ENCODE peak calls at places on chromosomes 16 and 17, in four cellular contexts. R is Peyer's patch, Y is thoracic aorta, T is fibroblast of pulmonary artery. P is an unnamed sample.

GRCh38 chr16:83470406-83470805 is 337.4 kb upstream of the HSBP1 start:
- DNase-seq in R (no peak), Y (no peak), T (peak; percentile 16), P (peak; percentile 39)

GRCh38 chr17:38465420-38466345 is 37.4 kb downstream of the ARHGAP23 start:
- DNase-seq in R (no peak), Y (peak; percentile 68), T (peak; percentile 45), P (peak; percentile 84)

GRCh38 chr16:28585674-28586073 is 11.2 kb downstream of the SULT1A2 start:
- DNase-seq in R (no peak), Y (no peak), T (no peak), P (no peak)

GRCh38 chr16:50238314-50238713 is 28.0 kb upstream of the ADCY7 start:
- DNase-seq in R (no peak), Y (no peak), T (no peak), P (no peak)

GRCh38 chr17:77369544-77369971 is 228.8 kb downstream of the SEC14L1 start:
- DNase-seq in R (no peak), Y (no peak), T (no peak), P (no peak)

GRCh38 chr17:9050801-9051401 is 29.6 kb downstream of the NTN1 start:
- DNase-seq in R (no peak), Y (no peak), T (no peak), P (no peak)

GRCh38 chr17:29133146-29133713 is 47.0 kb downstream of the MYO18A start:
- DNase-seq in R (no peak), Y (peak; percentile 64), T (peak; percentile 68), P (peak; percentile 82)

GRCh38 chr16:46775214-46775613 is 27.1 kb upstream of the MYLK3 start:
- DNase-seq in R (no peak), Y (no peak), T (no peak), P (no peak)

GRCh38 chr16:74738816-74739215 is 35.8 kb downstream of the FA2H start:
- DNase-seq in R (no peak), Y (no peak), T (no peak), P (no peak)

GRCh38 chr17:50532452-50533024 is at the start of gene EPN3:
- DNase-seq in R (no peak), Y (no peak), T (no peak), P (no peak)

GRCh38 chr17:8126306-8127066 is 2.6 kb upstream of the HES7 start:
- DNase-seq in R (no peak), Y (no peak), T (no peak), P (peak; percentile 37)

GRCh38 chr16:80230328-80231117 is 310.3 kb upstream of the DYNLRB2 start:
- DNase-seq in R (no peak), Y (no peak), T (no peak), P (no peak)

GRCh38 chr17:74130841-74131240 is 72.6 kb upstream of the RPL38 start:
- DNase-seq in R (no peak), Y (no peak), T (no peak), P (no peak)

GRCh38 chr17:78979780-78980623 is at the start of gene LGALS3BP:
- DNase-seq in R (peak; percentile 28), Y (no peak), T (peak; percentile 89), P (peak; percentile 87)

GRCh38 chr16:71610447-71610846 is 15.5 kb upstream of the MARVELD3 start:
- DNase-seq in R (no peak), Y (no peak), T (no peak), P (no peak)

GRCh38 chr16:8686031-8686621 is 11.7 kb downstream of the ABAT start:
- DNase-seq in R (no peak), Y (no peak), T (no peak), P (no peak)

GRCh38 chr17:16886655-16887322 is 85.1 kb downstream of the TNFRSF13B start:
- DNase-seq in R (no peak), Y (no peak), T (no peak), P (no peak)

GRCh38 chr17:80872999-80873951 is 118.4 kb upstream of the CHMP6 start:
- DNase-seq in R (no peak), Y (no peak), T (no peak), P (no peak)

GRCh38 chr16:72877374-72878028 is 170.4 kb downstream of the ZFHX3 start:
- DNase-seq in R (no peak), Y (no peak), T (peak; percentile 81), P (peak; percentile 93)

GRCh38 chr16:89564476-89565255 is 4.2 kb downstream of the RPL13 start:
- DNase-seq in R (no peak), Y (no peak), T (no peak), P (no peak)

GRCh38 chr16:47724386-47724785 is 263.3 kb downstream of the PHKB start:
- DNase-seq in R (no peak), Y (no peak), T (no peak), P (no peak)

GRCh38 chr16:87821346-87822001 is 47.8 kb downstream of the SLC7A5 start:
- DNase-seq in R (no peak), Y (no peak), T (no peak), P (no peak)

GRCh38 chr17:4593021-4593797 is 8.9 kb downstream of the SMTNL2 start:
- DNase-seq in R (no peak), Y (no peak), T (no peak), P (no peak)

GRCh38 chr17:42853004-42853403 is 2.0 kb downstream of the AOC3 start:
- DNase-seq in R (no peak), Y (no peak), T (no peak), P (no peak)

GRCh38 chr17:59840908-59841666 is 51.7 kb downstream of the TUBD1 start:
- DNase-seq in R (no peak), Y (no peak), T (peak; percentile 75), P (peak; percentile 79)

GRCh38 chr17:39633570-39634183 is 3.3 kb upstream of the STARD3 start:
- DNase-seq in R (no peak), Y (no peak), T (no peak), P (no peak)

GRCh38 chr16:15765880-15766279 is 90.9 kb downstream of the MYH11 start:
- DNase-seq in R (peak; percentile 24), Y (no peak), T (peak; percentile 48), P (peak; percentile 42)

GRCh38 chr16:51120289-51121008 is 30.6 kb downstream of the SALL1 start:
- DNase-seq in R (no peak), Y (no peak), T (no peak), P (no peak)

GRCh38 chr17:36949461-36949927 is 740 bp downstream of the AATF start:
- DNase-seq in R (no peak), Y (no peak), T (no peak), P (no peak)

GRCh38 chr17:69757794-69758430 is 317.1 kb upstream of the KCNJ16 start:
- DNase-seq in R (no peak), Y (no peak), T (peak; percentile 79), P (peak; percentile 71)

DNA sequence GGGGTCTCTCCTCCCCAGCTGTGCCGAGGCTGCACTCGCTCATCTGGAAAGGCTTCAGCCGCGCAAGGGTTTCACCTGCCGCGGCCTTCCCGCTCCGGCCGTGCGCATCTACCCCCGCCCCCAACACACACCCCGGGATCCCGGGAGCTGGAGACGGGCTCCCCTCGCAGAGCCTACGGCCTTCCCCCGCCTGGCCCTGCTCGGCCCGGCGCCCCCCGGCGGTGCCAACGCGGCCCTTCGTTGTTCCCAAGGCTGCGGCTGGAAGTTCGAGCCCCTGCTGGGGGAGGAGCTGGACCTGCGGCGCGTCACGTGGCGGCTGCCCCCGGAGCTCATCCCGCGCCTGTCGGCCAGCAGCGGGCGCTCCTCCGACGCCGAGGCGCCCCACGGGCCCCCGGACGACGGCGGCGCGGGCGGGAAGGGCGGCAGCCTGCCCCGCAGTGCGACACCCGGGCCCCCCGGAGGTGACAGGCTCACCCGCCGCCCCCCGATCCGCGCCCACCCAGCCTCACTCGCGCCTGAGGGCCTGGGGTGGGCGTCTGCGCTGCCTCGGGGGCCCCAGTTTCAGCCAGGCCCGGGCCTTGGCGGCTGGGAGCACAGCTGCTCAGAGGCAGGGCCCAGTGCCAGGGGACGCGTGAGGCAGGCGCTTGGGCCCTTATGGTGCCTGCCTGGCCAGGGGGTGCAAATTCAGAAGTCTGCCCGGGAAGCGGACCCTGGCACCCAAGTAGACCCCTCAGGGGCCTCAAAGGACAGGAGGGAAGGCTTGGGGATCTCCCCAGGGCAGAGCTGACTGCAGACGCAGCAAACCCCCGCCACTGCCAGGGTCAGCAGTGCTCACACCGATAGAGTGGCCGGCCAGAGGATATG is 11.2 kb downstream of the GALK1 start:
- DNase-seq in R (peak; percentile 70), Y (no peak), T (peak; percentile 71), P (peak; percentile 76)
- TF ChIP-seq CTCF in R (peak; percentile 72), Y (peak; percentile 33), T (peak; percentile 12), P (peak; percentile 18)

DNA sequence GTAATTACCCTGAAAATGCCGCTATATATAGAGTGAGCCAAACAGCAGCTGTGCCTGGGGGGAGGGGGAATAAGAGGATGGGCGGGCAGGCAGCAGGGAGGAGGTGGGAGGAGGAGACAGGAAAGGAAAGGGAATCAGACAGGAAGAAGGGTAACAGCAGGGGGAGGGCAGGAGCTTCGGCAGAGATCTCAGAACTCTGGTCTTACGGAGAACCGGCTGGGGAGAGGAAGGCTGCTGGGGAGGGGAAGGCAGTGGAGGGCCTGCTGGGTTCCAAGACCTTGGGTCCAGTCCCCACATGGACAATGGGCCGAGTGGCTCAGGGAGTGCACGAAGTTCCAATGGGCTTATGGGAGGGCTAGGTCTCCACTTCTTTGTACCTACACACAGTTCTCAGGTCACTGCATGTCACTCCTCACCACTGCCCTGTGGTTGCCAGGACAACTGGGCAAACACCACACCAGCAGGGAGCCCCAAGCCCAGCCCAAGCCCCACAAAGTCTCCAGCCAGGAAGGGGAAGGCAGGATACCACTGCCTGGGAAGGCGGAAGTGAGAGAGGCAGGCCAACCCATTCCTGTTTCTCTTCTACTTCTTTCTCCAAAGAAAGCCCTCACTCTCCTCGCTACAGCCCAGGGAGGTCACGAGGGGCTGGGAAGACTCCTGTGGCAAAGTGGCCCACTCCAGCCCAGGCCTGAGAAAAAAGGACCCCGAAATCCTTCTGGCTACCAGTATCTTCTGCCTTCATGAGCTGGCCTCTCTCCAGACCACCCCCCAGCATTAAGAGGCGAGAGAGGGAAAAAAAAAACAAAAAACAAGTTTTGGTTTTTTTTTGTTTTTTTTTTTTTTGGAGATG is 25.3 kb downstream of the G6PC3 start:
- DNase-seq in R (no peak), Y (no peak), T (peak; percentile 95), P (peak; percentile 92)
- H3K4me3 ChIP-seq in R (peak overlapping the region; percentile 18), Y (peak overlapping the region; percentile 48), T (peak overlapping the region; percentile 47), P (peak overlapping the region; percentile 28)

GRCh38 chr17:19648475-19649406 is at the start of gene ALDH3A2:
- DNase-seq in R (peak; percentile 99), Y (peak; percentile 94), T (peak; percentile 95), P (peak; percentile 96)
- TF ChIP-seq CTCF in R (no peak), Y (peak; percentile 38), T (peak; percentile 6), P (peak; percentile 32)

DNA sequence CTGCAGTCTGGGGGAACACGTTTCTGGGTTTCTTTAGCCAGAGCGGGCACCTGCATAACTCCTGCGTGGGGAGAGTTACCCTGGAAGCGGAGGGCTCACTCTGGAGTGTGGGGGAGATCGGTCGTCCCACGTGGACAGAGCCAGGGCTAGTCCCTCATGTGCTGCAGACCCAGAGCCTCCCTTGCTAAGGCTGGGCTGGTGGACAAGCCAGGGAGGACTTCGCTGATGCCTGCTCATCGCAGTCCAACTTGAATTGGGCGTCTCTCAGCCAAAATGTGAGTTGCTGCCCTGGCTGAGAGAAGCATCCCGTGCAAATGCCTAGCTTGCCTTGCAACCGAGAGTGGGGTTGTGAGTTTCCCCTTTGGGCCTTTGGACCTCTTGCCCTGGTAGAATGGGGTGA is 986 bp downstream of the CRISPLD2 start:
- DNase-seq in R (no peak), Y (no peak), T (no peak), P (no peak)
- H3K4me3 ChIP-seq in R (peak overlapping the region; percentile 45), Y (peak overlapping the region; percentile 74), T (peak overlapping the region; percentile 67), P (peak overlapping the region; percentile 65)

GRCh38 chr16:66928702-66929388 is 3.5 kb upstream of the RRAD start:
- DNase-seq in R (no peak), Y (no peak), T (peak; percentile 25), P (peak; percentile 46)
- TF ChIP-seq CTCF in R (no peak), Y (peak; percentile 19), T (peak; percentile 39), P (peak; percentile 56)

P was measured in cardiac fibroblast.